ENCODE peak calls at places on chromosomes 12 and 14, in four cellular contexts. B is CD4-positive, CD25-positive, alpha-beta regulatory T cell; P is astrocyte; X is sigmoid colon. Q is an unnamed sample. For H3K27me3, the result is how much of the 10 kb centered on the place peaks cover.

GRCh38 chr12:12804432-12804886 is 8.7 kb upstream of the DDX47 start:
- DNase-seq in B (no peak), P (peak), X (no peak), Q (no peak)

GRCh38 chr12:13962699-13963098 is 18.7 kb downstream of the GRIN2B start:
- DNase-seq in B (no peak), P (no peak), X (no peak), Q (no peak)

GRCh38 chr12:119195256-119195655 is 16.5 kb downstream of the HSPB8 start:
- DNase-seq in B (no peak), P (no peak), X (no peak), Q (no peak)

GRCh38 chr14:92382677-92383076 is 59.7 kb downstream of the SLC24A4 start:
- DNase-seq in B (no peak), P (no peak), X (no peak), Q (peak)

GRCh38 chr14:100476012-100476822 is 111.0 kb downstream of the BEGAIN start:
- DNase-seq in B (no peak), P (peak), X (no peak), Q (no peak)

GRCh38 chr12:79019672-79020071 is 155.1 kb downstream of the SYT1 start:
- DNase-seq in B (no peak), P (no peak), X (no peak), Q (no peak)

GRCh38 chr12:101685121-101685520 is 12.3 kb upstream of the CHPT1 start:
- DNase-seq in B (no peak), P (peak), X (no peak), Q (no peak)

GRCh38 chr14:58401587-58401986 is 5.9 kb downstream of the TOMM20L start:
- DNase-seq in B (peak), P (no peak), X (no peak), Q (no peak)

GRCh38 chr14:24928501-24928900 is 121.4 kb downstream of the STXBP6 start:
- DNase-seq in B (no peak), P (no peak), X (no peak), Q (no peak)

GRCh38 chr14:99122521-99123125 is 149.4 kb downstream of the BCL11B start:
- DNase-seq in B (no peak), P (no peak), X (peak), Q (no peak)

GRCh38 chr12:51322452-51322851 is 1.5 kb downstream of the BIN2 start:
- DNase-seq in B (peak), P (no peak), X (no peak), Q (no peak)

GRCh38 chr12:54229624-54230212 is 40.9 kb upstream of the SMUG1 start:
- DNase-seq in B (no peak), P (peak), X (peak), Q (no peak)

GRCh38 chr14:60102389-60102788 is 10.7 kb downstream of the PCNX4 start:
- DNase-seq in B (no peak), P (peak), X (no peak), Q (no peak)

GRCh38 chr14:39467889-39468524 is 35.8 kb upstream of the FBXO33 start:
- DNase-seq in B (peak), P (peak), X (no peak), Q (no peak)

GRCh38 chr12:84676787-84677186 is 235.8 kb downstream of the SLC6A15 start:
- DNase-seq in B (no peak), P (no peak), X (no peak), Q (no peak)

GRCh38 chr12:7129647-7130536 is at the start of gene CLSTN3:
- DNase-seq in B (peak), P (peak), X (peak), Q (no peak)

GRCh38 chr12:116714175-116714574 is 23.7 kb downstream of the SPRING1 start:
- DNase-seq in B (no peak), P (no peak), X (no peak), Q (no peak)

GRCh38 chr12:19893514-19893913 is 454.2 kb downstream of the AEBP2 start:
- DNase-seq in B (no peak), P (peak), X (no peak), Q (no peak)

GRCh38 chr12:132922676-132923075 is 33.4 kb downstream of the ZNF605 start:
- DNase-seq in B (no peak), P (no peak), X (no peak), Q (no peak)

GRCh38 chr12:63989301-63989845 is 144.9 kb downstream of the SRGAP1 start:
- DNase-seq in B (no peak), P (peak), X (no peak), Q (no peak)

GRCh38 chr12:538731-539539 is 79.2 kb downstream of the B4GALNT3 start:
- DNase-seq in B (peak), P (peak), X (no peak), Q (peak)

GRCh38 chr12:2384533-2385328 is 331.9 kb downstream of the CACNA1C start:
- DNase-seq in B (no peak), P (peak), X (no peak), Q (no peak)

GRCh38 chr12:38154096-38155019 is 162.2 kb upstream of the ALG10B start:
- DNase-seq in B (no peak), P (no peak), X (no peak), Q (no peak)

GRCh38 chr12:6963741-6964446 is 6.6 kb downstream of the PHB2 start:
- DNase-seq in B (no peak), P (no peak), X (peak), Q (no peak)

GRCh38 chr14:91405241-91405721 is 12.3 kb downstream of the CCDC88C start:
- DNase-seq in B (peak), P (no peak), X (no peak), Q (no peak)

GRCh38 chr12:131755305-131756113 is 44.6 kb downstream of the SFSWAP start:
- DNase-seq in B (peak), P (no peak), X (no peak), Q (peak)

GRCh38 chr12:109719123-109720022 is 5.7 kb downstream of the FAM222A start:
- DNase-seq in B (no peak), P (no peak), X (no peak), Q (no peak)

GRCh38 chr14:49679271-49679670 is 8.7 kb downstream of the POLE2 start:
- DNase-seq in B (no peak), P (peak), X (no peak), Q (no peak)

GRCh38 chr14:24986206-24986893 is 63.6 kb downstream of the STXBP6 start:
- DNase-seq in B (no peak), P (peak), X (peak), Q (no peak)

GRCh38 chr12:46450279-46450748 is 77.7 kb upstream of the SLC38A2 start:
- DNase-seq in B (no peak), P (no peak), X (peak), Q (no peak)

GRCh38 chr14:32230181-32230580 is 27.1 kb upstream of the RNU6-8 start:
- DNase-seq in B (no peak), P (peak), X (no peak), Q (no peak)

GRCh38 chr12:6612247-6612646 is 5.1 kb upstream of the CHD4 start:
- DNase-seq in B (peak), P (no peak), X (no peak), Q (no peak)

GRCh38 chr14:23377873-23378563 is 1.2 kb downstream of the CMTM5 start:
- DNase-seq in B (no peak), P (no peak), X (no peak), Q (no peak)

GRCh38 chr12:80946591-80946990 is 8.9 kb upstream of the LIN7A start:
- DNase-seq in B (no peak), P (peak), X (no peak), Q (no peak)

GRCh38 chr12:107369679-107370078 is 276.3 kb upstream of the CRY1 start:
- DNase-seq in B (peak), P (no peak), X (no peak), Q (no peak)

GRCh38 chr14:60565211-60565610 is 56.3 kb downstream of the SIX6 start:
- DNase-seq in B (no peak), P (peak), X (no peak), Q (no peak)

GRCh38 chr12:130953783-130954543 is at the start of gene ADGRD1:
- DNase-seq in B (no peak), P (no peak), X (peak), Q (peak)

GRCh38 chr12:56188786-56189335 is 422 bp downstream of the SMARCC2 start:
- DNase-seq in B (no peak), P (no peak), X (peak), Q (no peak)

DNA sequence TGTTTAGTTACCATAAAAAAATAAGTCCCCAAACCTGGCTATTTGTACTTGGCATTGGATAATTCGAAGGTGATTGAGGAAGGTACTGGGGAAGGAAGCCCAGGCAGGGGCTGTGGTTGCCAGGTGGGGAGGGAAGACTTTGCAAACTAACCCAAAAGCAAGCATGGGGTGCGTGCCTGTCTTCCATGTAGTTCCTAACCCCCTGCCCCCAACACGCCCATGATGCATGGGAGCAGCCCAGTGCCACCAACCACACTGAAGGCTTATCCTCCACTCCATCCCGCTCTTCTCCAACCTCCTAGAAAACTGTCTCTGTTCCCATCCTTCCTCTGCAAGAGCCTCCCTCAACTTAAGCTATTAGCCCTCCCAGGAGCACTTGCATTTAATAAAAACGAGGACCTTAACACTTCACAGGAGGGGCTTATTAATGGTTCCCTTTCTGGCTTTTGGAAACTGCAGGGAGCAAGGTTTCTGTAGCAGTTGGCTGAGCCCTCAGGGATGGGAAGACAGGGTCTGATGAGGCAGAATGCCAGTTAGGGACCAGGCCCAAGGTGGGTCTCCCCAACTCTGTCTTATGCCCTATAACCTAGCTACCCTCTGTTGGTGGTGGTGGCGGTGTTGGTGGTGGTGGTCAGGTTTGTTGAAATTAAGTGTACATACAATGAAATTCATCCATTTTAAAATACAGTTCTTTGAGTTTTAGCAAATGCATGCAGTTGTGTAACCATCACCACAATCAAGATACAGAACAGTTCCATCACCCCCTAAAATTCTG is 96.0 kb downstream of the ZFP36L1 start:
- DNase-seq in B (no peak), P (no peak), X (peak), Q (no peak)
- H3K27ac ChIP-seq in B (no peak), P (no peak), X (no peak), Q (no peak)

DNA sequence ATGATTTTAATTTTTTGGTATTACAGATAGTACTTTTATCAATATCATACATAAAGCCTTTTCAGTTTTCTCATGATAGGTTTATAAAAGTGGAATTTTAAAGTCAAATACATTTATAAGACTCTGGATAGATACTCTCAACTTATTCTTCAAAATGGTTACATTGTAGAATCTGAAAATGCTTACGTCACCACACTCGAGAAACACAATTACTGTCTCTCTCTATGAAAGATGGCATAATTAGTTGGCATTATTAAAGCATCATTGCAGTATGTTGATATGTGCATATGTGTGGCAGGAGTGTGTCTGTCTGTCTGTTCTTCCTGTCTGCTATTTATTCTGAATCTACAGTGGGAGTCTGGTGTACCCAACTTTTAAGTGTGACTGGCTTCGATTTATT is 397.1 kb downstream of the SNAPC1 start:
- DNase-seq in B (no peak), P (no peak), X (no peak), Q (no peak)
- H3K27me3 ChIP-seq in B (under half), P (under half), X (under half), Q (under half)

DNA sequence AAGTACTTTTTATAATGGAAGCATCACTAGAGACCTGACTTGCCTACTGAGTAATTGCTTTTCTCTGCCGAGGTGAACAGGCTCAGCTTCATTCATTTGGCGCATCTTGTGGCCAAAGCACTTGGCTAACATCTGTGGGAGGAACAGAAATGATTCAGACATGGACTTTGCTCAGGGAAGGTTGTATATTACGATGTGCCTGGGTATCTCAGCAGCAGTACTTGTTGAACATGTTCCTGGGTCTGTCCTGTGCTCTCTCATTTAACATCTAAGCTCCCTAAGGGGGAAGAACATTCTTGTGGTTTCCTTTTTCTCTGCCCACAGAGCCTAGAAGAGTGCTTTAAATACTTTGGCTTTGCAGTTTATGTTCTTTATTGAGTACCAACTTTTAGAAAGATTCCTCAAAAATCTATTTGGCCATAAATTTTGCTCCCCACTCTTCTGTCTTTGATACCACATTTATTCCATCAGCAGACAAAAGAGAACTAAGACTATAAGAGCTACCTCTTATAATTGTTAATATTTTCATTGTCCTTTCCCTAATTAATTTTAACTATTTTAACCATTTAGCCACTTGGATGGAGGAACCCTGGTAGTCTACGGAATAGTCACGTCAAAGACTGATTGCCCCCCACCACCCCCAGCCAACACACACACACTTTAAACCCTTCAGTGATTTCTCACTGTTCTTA is 101.2 kb upstream of the EGLN3 start:
- DNase-seq in B (peak), P (peak), X (no peak), Q (no peak)
- H3K27ac ChIP-seq in B (no peak), P (no peak), X (peak), Q (no peak)

GRCh38 chr14:79280400-79280670 is 931.0 kb downstream of the DIO2 start:
- DNase-seq in B (no peak), P (no peak), X (no peak), Q (no peak)

GRCh38 chr14:79279645-79280399 is 931.5 kb downstream of the DIO2 start:
- DNase-seq in B (no peak), P (no peak), X (no peak), Q (no peak)

GRCh38 chr14:79278286-79278797 is 933.0 kb downstream of the DIO2 start:
- DNase-seq in B (no peak), P (no peak), X (peak), Q (no peak)

GRCh38 chr14:79278798-79279644 is 932.3 kb downstream of the DIO2 start:
- DNase-seq in B (peak), P (peak), X (peak), Q (peak)

GRCh38 chr14:79281244-79282199 is 929.8 kb downstream of the DIO2 start:
- DNase-seq in B (no peak), P (no peak), X (no peak), Q (no peak)
- H3K27me3 ChIP-seq in B (under half), P (under half), X (under half), Q (under half)

GRCh38 chr12:5432011-5432400 is at the start of gene NTF3:
- DNase-seq in B (no peak), P (peak), X (no peak), Q (no peak)
- H3K27ac ChIP-seq in B (no peak), P (peak), X (peak), Q (no peak)

Q was measured in HL-60.